ENCODE peak calls at places on chromosomes 3 and 15, in seven cellular contexts. W, E, G, V, K, F and C are unnamed samples.

GRCh38 chr15:40787344-40787841 is 17.6 kb downstream of the C15orf62 start:
- DNase-seq in F (peak; percentile 97), W (peak; percentile 57), E (peak; percentile 88), K (peak; percentile 71), G (peak; percentile 93), V (no peak), C (peak; percentile 54)

GRCh38 chr3:63142681-63143080 is 135.4 kb upstream of the SYNPR start:
- DNase-seq in E (no peak), G (no peak), F (no peak), W (no peak), V (no peak), K (no peak), C (no peak)

GRCh38 chr3:184335661-184336483 is 1.5 kb upstream of the FAM131A start:
- DNase-seq in V (peak; percentile 85), W (peak; percentile 79), F (peak; percentile 70), G (peak; percentile 92), K (peak; percentile 81), E (peak; percentile 95), C (peak; percentile 93)

GRCh38 chr15:57138260-57138895 is 219.9 kb downstream of the TCF12 start:
- DNase-seq in F (peak; percentile 41), V (peak; percentile 68), W (peak; percentile 80), E (no peak), K (peak; percentile 75), G (peak; percentile 97), C (peak; percentile 71)

GRCh38 chr3:42702066-42702951 is at the start of gene HHATL:
- DNase-seq in G (no peak), W (no peak), V (no peak), E (no peak), F (no peak), K (no peak), C (no peak)

GRCh38 chr15:69556344-69556743 is 103.7 kb downstream of the RPLP1 start:
- DNase-seq in W (no peak), K (no peak), V (no peak), G (no peak), F (no peak), E (no peak), C (peak; percentile 14)

GRCh38 chr3:44036850-44037249 is 204.8 kb upstream of the TOPAZ1 start:
- DNase-seq in G (no peak), V (no peak), E (no peak), W (no peak), F (no peak), K (no peak), C (no peak)

GRCh38 chr3:193673845-193674244 is 80.8 kb downstream of the OPA1 start:
- DNase-seq in V (no peak), G (no peak), E (no peak), F (no peak), K (no peak), W (no peak), C (no peak)

GRCh38 chr3:180747805-180748361 is 68.6 kb upstream of the CCDC39 start:
- DNase-seq in F (no peak), E (no peak), W (no peak), V (no peak), K (no peak), G (no peak), C (no peak)

GRCh38 chr3:120457827-120458226 is 7.0 kb upstream of the FSTL1 start:
- DNase-seq in G (no peak), E (no peak), W (no peak), K (no peak), V (no peak), F (no peak), C (no peak)

GRCh38 chr15:51726302-51727073 is 11.0 kb downstream of the LYSMD2 start:
- DNase-seq in V (peak; percentile 84), F (peak; percentile 88), E (no peak), K (no peak), G (peak; percentile 99), W (peak; percentile 68), C (peak; percentile 90)

GRCh38 chr15:62301993-62302665 is 137.0 kb upstream of the C2CD4B start:
- DNase-seq in F (no peak), V (no peak), W (no peak), K (no peak), G (no peak), E (no peak), C (peak; percentile 32)

GRCh38 chr15:45268135-45268534 is 16.1 kb downstream of the SLC28A2 start:
- DNase-seq in V (no peak), W (no peak), G (peak; percentile 57), E (no peak), K (no peak), F (peak; percentile 52), C (no peak)

GRCh38 chr3:17901893-17902292 is 159.5 kb upstream of the TBC1D5 start:
- DNase-seq in G (no peak), V (no peak), K (no peak), E (no peak), F (no peak), W (no peak), C (peak; percentile 11)

GRCh38 chr3:161177996-161178395 is 43.1 kb upstream of the NMD3 start:
- DNase-seq in K (no peak), W (no peak), E (no peak), F (no peak), G (no peak), V (no peak), C (peak; percentile 29)

GRCh38 chr15:31752363-31752762 is 278.0 kb upstream of the CHRNA7 start:
- DNase-seq in V (no peak), W (peak; percentile 40), K (no peak), F (peak; percentile 6), G (no peak), E (no peak), C (peak; percentile 54)

GRCh38 chr3:46935168-46935858 is 41.2 kb downstream of the CCDC12 start:
- DNase-seq in F (peak; percentile 87), E (peak; percentile 92), W (peak; percentile 96), V (peak; percentile 95), K (peak; percentile 98), G (peak; percentile 99), C (peak; percentile 97)

GRCh38 chr3:134074790-134075567 is 45.3 kb upstream of the SLCO2A1 start:
- DNase-seq in F (no peak), W (no peak), V (no peak), E (peak; percentile 9), G (no peak), K (peak; percentile 23), C (no peak)

GRCh38 chr3:127250032-127250431 is 37.8 kb downstream of the PRR20G start:
- DNase-seq in G (peak; percentile 10), V (no peak), W (no peak), F (no peak), E (no peak), K (no peak), C (no peak)

DNA sequence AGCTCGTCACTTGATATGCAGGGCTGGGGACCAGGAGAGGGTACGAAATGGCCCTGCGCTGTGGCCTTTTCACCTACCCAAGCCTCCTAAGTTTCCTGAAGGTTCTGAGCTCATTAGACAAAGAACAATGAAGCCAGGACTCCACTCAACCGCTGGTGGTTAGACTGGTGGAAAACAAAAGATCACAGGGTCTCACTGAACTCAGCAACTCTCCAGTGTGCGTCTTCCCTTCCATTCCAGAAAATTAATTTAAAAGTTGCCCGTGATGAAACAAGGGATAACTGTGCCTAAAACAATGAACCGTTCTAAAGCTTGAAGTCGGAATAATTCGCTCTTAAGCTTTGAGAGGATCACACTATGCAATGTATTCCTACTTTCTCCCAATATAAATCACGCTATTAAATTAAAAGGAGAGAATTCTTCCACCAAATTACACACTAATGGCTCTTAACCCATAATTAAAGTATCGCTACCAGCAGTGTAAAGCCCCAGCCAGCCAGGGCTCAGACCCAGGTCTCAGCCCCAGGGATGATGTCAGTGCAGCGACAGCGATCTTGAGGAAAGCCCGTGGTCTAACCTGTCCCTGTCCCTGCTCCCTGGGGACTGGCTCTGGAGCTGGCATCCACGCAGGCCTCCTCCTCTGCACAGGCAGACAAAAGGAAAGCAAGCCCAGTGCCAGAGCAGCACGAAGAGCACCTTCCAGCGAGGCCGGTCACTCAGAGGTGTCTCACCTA is 4.9 kb downstream of the VGLL4 start:
- DNase-seq in G (peak; percentile 41), E (no peak), K (peak; percentile 82), V (no peak), W (no peak), F (peak; percentile 45), C (peak; percentile 49)
- H3K9ac ChIP-seq in G (peak overlapping the region; percentile 32), E (no peak overlapping the region), K (peak overlapping the region; percentile 84), V (no peak overlapping the region), W (no peak overlapping the region), F (peak overlapping the region; percentile 54), C (peak overlapping the region; percentile 66)

GRCh38 chr15:65839985-65840384 is 29.3 kb upstream of the RAB11A start:
- DNase-seq in F (no peak), G (no peak), V (no peak), E (no peak), W (no peak), K (no peak), C (no peak)
- H3K4me1 ChIP-seq in F (peaks cover 9% of the 10 kb centered on the region), G (no peaks in the 10 kb centered on the region), V (peaks cover 5% of the 10 kb centered on the region), E (peaks cover 7% of the 10 kb centered on the region), W (no peaks in the 10 kb centered on the region), K (peaks cover 35% of the 10 kb centered on the region), C (peaks cover 5% of the 10 kb centered on the region)

GRCh38 chr3:112132975-112133448 is at the start of gene GCSAM:
- DNase-seq in G (no peak), F (peak; percentile 81), W (no peak), K (no peak), E (no peak), V (no peak), C (no peak)

GRCh38 chr3:112136959-112137693 is 4.1 kb upstream of the GCSAM start:
- DNase-seq in G (peak; percentile 87), F (peak; percentile 53), E (no peak), W (peak; percentile 51), V (peak; percentile 84), K (peak; percentile 57), C (peak; percentile 59)

GRCh38 chr3:112133606-112134334 is 722 bp upstream of the GCSAM start:
- DNase-seq in V (no peak), K (no peak), E (no peak), F (no peak), W (no peak), G (no peak), C (no peak)

GRCh38 chr3:112134335-112135124 is 1.5 kb upstream of the GCSAM start:
- DNase-seq in E (no peak), F (peak; percentile 33), G (peak; percentile 40), V (no peak), K (no peak), W (peak; percentile 6), C (peak; percentile 40)

DNA sequence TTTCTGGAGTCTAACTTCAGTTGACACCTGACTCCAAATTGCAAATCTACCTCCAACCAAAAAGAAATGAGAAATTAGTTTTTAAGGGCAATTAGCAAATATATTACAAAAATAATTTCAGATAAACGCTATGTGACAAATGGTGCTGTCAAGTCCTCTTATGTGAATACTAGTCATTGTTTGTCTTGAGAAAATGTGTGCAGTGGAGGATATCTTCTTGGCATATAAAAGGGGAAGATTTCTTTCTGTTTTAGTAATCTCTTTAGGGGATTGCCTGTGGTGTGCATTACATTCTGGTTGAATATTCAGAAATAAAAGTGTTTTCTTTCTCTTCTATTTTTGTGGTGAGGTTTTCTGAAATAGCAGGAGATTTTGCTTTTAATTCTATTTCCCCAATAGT is 3.0 kb upstream of the GCSAM start:
- DNase-seq in V (no peak), F (no peak), W (no peak), K (no peak), E (no peak), G (no peak), C (no peak)
- H3K4me3 ChIP-seq in V (no peak overlapping the region), F (no peak overlapping the region), W (no peak overlapping the region), K (no peak overlapping the region), E (no peak overlapping the region), G (no peak overlapping the region), C (no peak overlapping the region)

DNA sequence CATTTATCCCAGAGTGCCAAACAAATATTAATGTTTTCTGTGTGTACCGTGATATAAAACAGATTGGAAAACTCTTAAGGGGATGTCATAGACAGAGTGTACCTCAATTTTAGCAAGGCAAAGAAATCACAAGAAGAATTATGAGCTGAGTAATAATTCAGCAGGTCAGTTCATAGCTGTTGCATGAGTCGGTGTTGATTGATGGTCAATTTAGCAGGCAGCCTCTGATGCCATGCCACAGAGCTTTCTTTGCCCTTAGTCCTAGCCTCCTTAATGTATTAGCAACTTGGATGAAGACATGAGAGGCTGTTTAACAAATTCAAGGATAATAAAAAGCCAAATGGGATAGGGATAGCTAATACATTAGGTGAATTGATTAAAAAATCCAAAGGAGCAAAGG is 6.8 kb downstream of the SLC35A5 start:
- DNase-seq in K (peak; percentile 31), F (peak; percentile 54), W (peak; percentile 11), G (no peak), E (no peak), V (no peak), C (no peak)
- H3K9ac ChIP-seq in K (no peak overlapping the region), F (no peak overlapping the region), W (no peak overlapping the region), G (no peak overlapping the region), E (no peak overlapping the region), V (no peak overlapping the region), C (no peak overlapping the region)